ENCODE peak calls at places on chromosomes 16 and 17, in eight cellular contexts. X, C, D, I, U, L, A and V are unnamed samples.

GRCh38 chr16:16972831-16973230 is 497.9 kb downstream of the XYLT1 start:
- DNase-seq in X (no peak), C (no peak), D (no peak), I (no peak), U (no peak), L (peak), A (no peak), V (no peak)

GRCh38 chr17:6474906-6475305 is 30.7 kb downstream of the PIMREG start:
- DNase-seq in X (no peak), C (no peak), D (no peak), I (peak), U (no peak), L (no peak), A (no peak), V (no peak)

GRCh38 chr17:69060835-69061234 is at the start of gene ABCA9:
- DNase-seq in X (peak), C (no peak), D (peak), I (no peak), U (no peak), L (no peak), A (peak), V (no peak)

GRCh38 chr16:73213761-73214480 is 166.0 kb upstream of the ZFHX3 start:
- DNase-seq in X (no peak), C (no peak), D (peak), I (no peak), U (no peak), L (no peak), A (no peak), V (no peak)

GRCh38 chr17:64687959-64688358 is 25.9 kb upstream of the SMURF2 start:
- DNase-seq in X (peak), C (no peak), D (peak), I (no peak), U (no peak), L (no peak), A (peak), V (no peak)

GRCh38 chr17:28521296-28522085 is 15.3 kb downstream of the FOXN1 start:
- DNase-seq in X (no peak), C (no peak), D (no peak), I (no peak), U (no peak), L (no peak), A (no peak), V (no peak)

GRCh38 chr16:30459456-30459855 is 13.1 kb upstream of the ITGAL start:
- DNase-seq in X (no peak), C (peak), D (no peak), I (no peak), U (no peak), L (no peak), A (no peak), V (no peak)

GRCh38 chr17:77337150-77337549 is 196.4 kb downstream of the SEC14L1 start:
- DNase-seq in X (no peak), C (no peak), D (no peak), I (no peak), U (no peak), L (no peak), A (no peak), V (no peak)